ENCODE peak calls at places on chromosomes 5 and 9, in ten cellular contexts. D is psoas muscle; W is NCI-H226; X is effector CD8-positive, alpha-beta T cell; P is nucleus accumbens; G is foreskin fibroblast; R is HepG2; L is GM12892; Y is cardiac fibroblast; J is iris pigment epithelial cell. F is an unnamed sample.
A peak's percentile ranks its signal among the peaks of the same experiment; 100 is the strongest.

GRCh38 chr9:8732367-8733075 is 932.9 kb upstream of the DMAC1 start:
- DNase-seq in D (no peak), W (peak; percentile 24), X (no peak), P (no peak), G (no peak), R (no peak), L (no peak), Y (no peak), J (no peak), F (no peak)

GRCh38 chr9:12426198-12426864 is 266.9 kb upstream of the TYRP1 start:
- DNase-seq in D (no peak), W (no peak), X (no peak), P (no peak), G (no peak), R (no peak), L (no peak), Y (peak; percentile 3), J (peak; percentile 9), F (no peak)

GRCh38 chr5:3107118-3107517 is 355.6 kb upstream of the IRX2 start:
- DNase-seq in D (no peak), W (no peak), X (no peak), P (no peak), G (no peak), R (no peak), L (no peak), Y (no peak), J (no peak), F (no peak)

GRCh38 chr9:69945671-69946141 is 97.9 kb upstream of the MAMDC2 start:
- DNase-seq in D (peak; percentile 57), W (no peak), X (no peak), P (no peak), G (peak; percentile 69), R (no peak), L (no peak), Y (peak; percentile 80), J (peak; percentile 82), F (no peak)

GRCh38 chr5:5314626-5315025 is 107.9 kb upstream of the ICE1 start:
- DNase-seq in D (no peak), W (no peak), X (no peak), P (no peak), G (no peak), R (no peak), L (no peak), Y (no peak), J (no peak), F (no peak)

GRCh38 chr5:103139264-103139865 is 19.3 kb downstream of the PPIP5K2 start:
- DNase-seq in D (peak; percentile 75), W (peak; percentile 15), X (peak; percentile 76), P (peak; percentile 39), G (peak; percentile 41), R (peak; percentile 69), L (peak; percentile 34), Y (peak; percentile 86), J (peak; percentile 68), F (peak; percentile 76)

GRCh38 chr9:31839273-31839672 is 545.2 kb upstream of the ACO1 start:
- DNase-seq in D (no peak), W (no peak), X (no peak), P (no peak), G (no peak), R (peak; percentile 41), L (no peak), Y (no peak), J (no peak), F (no peak)

GRCh38 chr9:120152295-120152694 is 427.7 kb downstream of the CDK5RAP2 start:
- DNase-seq in D (no peak), W (no peak), X (no peak), P (no peak), G (no peak), R (no peak), L (no peak), Y (no peak), J (no peak), F (no peak)

GRCh38 chr9:1972672-1973071 is 42.5 kb upstream of the SMARCA2 start:
- DNase-seq in D (no peak), W (no peak), X (no peak), P (no peak), G (no peak), R (no peak), L (no peak), Y (no peak), J (no peak), F (no peak)

GRCh38 chr9:133731876-133732321 is 6.3 kb downstream of the SARDH start:
- DNase-seq in D (peak; percentile 65), W (peak; percentile 86), X (no peak), P (no peak), G (no peak), R (peak; percentile 60), L (no peak), Y (peak; percentile 54), J (peak; percentile 73), F (no peak)

GRCh38 chr5:143641549-143641955 is 170.4 kb upstream of the HMHB1 start:
- DNase-seq in D (no peak), W (no peak), X (no peak), P (no peak), G (no peak), R (no peak), L (peak; percentile 11), Y (no peak), J (peak; percentile 86), F (no peak)

GRCh38 chr9:79049371-79049770 is 522.4 kb upstream of the TLE4 start:
- DNase-seq in D (no peak), W (no peak), X (no peak), P (no peak), G (no peak), R (no peak), L (no peak), Y (no peak), J (no peak), F (no peak)

GRCh38 chr9:136268318-136268717 is 22.7 kb upstream of the QSOX2 start:
- DNase-seq in D (no peak), W (no peak), X (no peak), P (no peak), G (no peak), R (peak; percentile 23), L (no peak), Y (no peak), J (peak; percentile 10), F (no peak)

GRCh38 chr9:124593080-124594058 is 86.2 kb upstream of the NR5A1 start:
- DNase-seq in D (no peak), W (no peak), X (no peak), P (no peak), G (no peak), R (no peak), L (peak; percentile 19), Y (no peak), J (peak; percentile 34), F (no peak)

GRCh38 chr9:119026120-119026519 is 343.1 kb downstream of the BRINP1 start:
- DNase-seq in D (peak; percentile 74), W (peak; percentile 45), X (no peak), P (peak; percentile 52), G (no peak), R (no peak), L (no peak), Y (no peak), J (peak; percentile 10), F (no peak)

GRCh38 chr9:131096490-131097258 is at the start of gene AIF1L:
- DNase-seq in D (no peak), W (no peak), X (no peak), P (no peak), G (no peak), R (no peak), L (no peak), Y (no peak), J (no peak), F (no peak)

GRCh38 chr5:91983869-91984268 is 600.8 kb upstream of the ARRDC3 start:
- DNase-seq in D (no peak), W (peak; percentile 67), X (no peak), P (no peak), G (no peak), R (no peak), L (no peak), Y (no peak), J (peak; percentile 3), F (no peak)

GRCh38 chr9:8384126-8384525 is 584.5 kb upstream of the DMAC1 start:
- DNase-seq in D (no peak), W (no peak), X (no peak), P (no peak), G (peak; percentile 18), R (no peak), L (no peak), Y (no peak), J (no peak), F (no peak)

GRCh38 chr5:144598451-144599068 is 427.9 kb downstream of the KCTD16 start:
- DNase-seq in D (no peak), W (no peak), X (no peak), P (peak; percentile 9), G (no peak), R (no peak), L (no peak), Y (no peak), J (no peak), F (no peak)

GRCh38 chr5:2024986-2025721 is 142.4 kb upstream of the IRX4 start:
- DNase-seq in D (no peak), W (no peak), X (no peak), P (no peak), G (no peak), R (no peak), L (no peak), Y (no peak), J (no peak), F (no peak)

GRCh38 chr9:37339945-37340344 is 82.6 kb upstream of the GRHPR start:
- DNase-seq in D (no peak), W (no peak), X (no peak), P (no peak), G (no peak), R (no peak), L (no peak), Y (no peak), J (no peak), F (no peak)

GRCh38 chr5:109409844-109410388 is at the start of gene PJA2:
- DNase-seq in D (peak; percentile 98), W (peak; percentile 100), X (peak; percentile 96), P (peak; percentile 100), G (peak; percentile 100), R (peak; percentile 99), L (peak; percentile 71), Y (peak; percentile 100), J (peak; percentile 100), F (peak; percentile 97)

GRCh38 chr5:134594336-134594735 is 38.3 kb downstream of the SAR1B start:
- DNase-seq in D (no peak), W (no peak), X (no peak), P (no peak), G (no peak), R (peak; percentile 59), L (no peak), Y (no peak), J (no peak), F (no peak)

F was measured in CD4-positive, alpha-beta memory T cell.